ENCODE peak calls at places on chromosomes 12 and 14, in seven cellular contexts. One of them, this sample, is unnamed.

GRCh38 chr14:64438181-64438839 is 27.0 kb upstream of the AKAP5 start:
- DNase-seq in AG09319: peak; percentile 45
- DNase-seq in endodermal cell: no peak
- DNase-seq in HCT116: peak; percentile 65
- DNase-seq in CD8-positive, alpha-beta T cell: no peak
- DNase-seq in AG09309: peak; percentile 78
- DNase-seq in osteocyte: no peak
- DNase-seq in this sample: peak; percentile 94

GRCh38 chr14:22039938-22040780 is 366.5 kb upstream of the OR4E1 start:
- DNase-seq in AG09319: no peak
- DNase-seq in endodermal cell: no peak
- DNase-seq in HCT116: peak; percentile 18
- DNase-seq in CD8-positive, alpha-beta T cell: no peak
- DNase-seq in AG09309: no peak
- DNase-seq in osteocyte: no peak
- DNase-seq in this sample: no peak

GRCh38 chr12:131131077-131131807 is 177.5 kb downstream of the ADGRD1 start:
- DNase-seq in AG09319: no peak
- DNase-seq in endodermal cell: no peak
- DNase-seq in HCT116: no peak
- DNase-seq in CD8-positive, alpha-beta T cell: no peak
- DNase-seq in AG09309: no peak
- DNase-seq in osteocyte: peak; percentile 81
- DNase-seq in this sample: no peak

GRCh38 chr12:131222271-131223139 is 268.8 kb downstream of the ADGRD1 start:
- DNase-seq in AG09319: no peak
- DNase-seq in endodermal cell: peak; percentile 52
- DNase-seq in HCT116: no peak
- DNase-seq in CD8-positive, alpha-beta T cell: no peak
- DNase-seq in AG09309: no peak
- DNase-seq in osteocyte: no peak
- DNase-seq in this sample: no peak

GRCh38 chr14:70972107-70972976 is 65.1 kb downstream of the PCNX1 start:
- DNase-seq in AG09319: peak; percentile 75
- DNase-seq in endodermal cell: peak; percentile 93
- DNase-seq in HCT116: peak; percentile 75
- DNase-seq in CD8-positive, alpha-beta T cell: peak; percentile 83
- DNase-seq in AG09309: peak; percentile 71
- DNase-seq in osteocyte: peak; percentile 89
- DNase-seq in this sample: peak; percentile 87

GRCh38 chr14:67766035-67766680 is 50.2 kb downstream of the ZFYVE26 start:
- DNase-seq in AG09319: no peak
- DNase-seq in endodermal cell: no peak
- DNase-seq in HCT116: no peak
- DNase-seq in CD8-positive, alpha-beta T cell: no peak
- DNase-seq in AG09309: no peak
- DNase-seq in osteocyte: no peak
- DNase-seq in this sample: no peak

GRCh38 chr12:52079576-52080402 is at the start of gene SMIM41:
- DNase-seq in AG09319: no peak
- DNase-seq in endodermal cell: no peak
- DNase-seq in HCT116: no peak
- DNase-seq in CD8-positive, alpha-beta T cell: no peak
- DNase-seq in AG09309: no peak
- DNase-seq in osteocyte: no peak
- DNase-seq in this sample: no peak

GRCh38 chr14:91142214-91142668 is 28.4 kb downstream of the DGLUCY start:
- DNase-seq in AG09319: no peak
- DNase-seq in endodermal cell: no peak
- DNase-seq in HCT116: no peak
- DNase-seq in CD8-positive, alpha-beta T cell: no peak
- DNase-seq in AG09309: no peak
- DNase-seq in osteocyte: no peak
- DNase-seq in this sample: no peak

GRCh38 chr14:38721822-38722431 is 381.1 kb downstream of the SEC23A start:
- DNase-seq in AG09319: no peak
- DNase-seq in endodermal cell: peak; percentile 93
- DNase-seq in HCT116: peak; percentile 40
- DNase-seq in CD8-positive, alpha-beta T cell: no peak
- DNase-seq in AG09309: peak; percentile 14
- DNase-seq in osteocyte: no peak
- DNase-seq in this sample: peak; percentile 62

GRCh38 chr14:100955201-100955600 is 51.7 kb upstream of the RTL1 start:
- DNase-seq in AG09319: no peak
- DNase-seq in endodermal cell: no peak
- DNase-seq in HCT116: no peak
- DNase-seq in CD8-positive, alpha-beta T cell: no peak
- DNase-seq in AG09309: peak; percentile 1
- DNase-seq in osteocyte: no peak
- DNase-seq in this sample: peak; percentile 51

GRCh38 chr14:64828096-64828495 is 51.6 kb downstream of the SPTB start:
- DNase-seq in AG09319: no peak
- DNase-seq in endodermal cell: no peak
- DNase-seq in HCT116: no peak
- DNase-seq in CD8-positive, alpha-beta T cell: no peak
- DNase-seq in AG09309: no peak
- DNase-seq in osteocyte: no peak
- DNase-seq in this sample: no peak

GRCh38 chr12:15796493-15797141 is 7.4 kb upstream of the EPS8 start:
- DNase-seq in AG09319: no peak
- DNase-seq in endodermal cell: no peak
- DNase-seq in HCT116: peak; percentile 62
- DNase-seq in CD8-positive, alpha-beta T cell: no peak
- DNase-seq in AG09309: no peak
- DNase-seq in osteocyte: no peak
- DNase-seq in this sample: no peak

GRCh38 chr12:24488091-24488596 is 460.8 kb downstream of the BCAT1 start:
- DNase-seq in AG09319: no peak
- DNase-seq in endodermal cell: no peak
- DNase-seq in HCT116: no peak
- DNase-seq in CD8-positive, alpha-beta T cell: no peak
- DNase-seq in AG09309: no peak
- DNase-seq in osteocyte: no peak
- DNase-seq in this sample: peak; percentile 48

GRCh38 chr12:69475237-69475984 is 5.2 kb downstream of the FRS2 start:
- DNase-seq in AG09319: peak; percentile 63
- DNase-seq in endodermal cell: no peak
- DNase-seq in HCT116: no peak
- DNase-seq in CD8-positive, alpha-beta T cell: no peak
- DNase-seq in AG09309: no peak
- DNase-seq in osteocyte: no peak
- DNase-seq in this sample: peak; percentile 38

DNA sequence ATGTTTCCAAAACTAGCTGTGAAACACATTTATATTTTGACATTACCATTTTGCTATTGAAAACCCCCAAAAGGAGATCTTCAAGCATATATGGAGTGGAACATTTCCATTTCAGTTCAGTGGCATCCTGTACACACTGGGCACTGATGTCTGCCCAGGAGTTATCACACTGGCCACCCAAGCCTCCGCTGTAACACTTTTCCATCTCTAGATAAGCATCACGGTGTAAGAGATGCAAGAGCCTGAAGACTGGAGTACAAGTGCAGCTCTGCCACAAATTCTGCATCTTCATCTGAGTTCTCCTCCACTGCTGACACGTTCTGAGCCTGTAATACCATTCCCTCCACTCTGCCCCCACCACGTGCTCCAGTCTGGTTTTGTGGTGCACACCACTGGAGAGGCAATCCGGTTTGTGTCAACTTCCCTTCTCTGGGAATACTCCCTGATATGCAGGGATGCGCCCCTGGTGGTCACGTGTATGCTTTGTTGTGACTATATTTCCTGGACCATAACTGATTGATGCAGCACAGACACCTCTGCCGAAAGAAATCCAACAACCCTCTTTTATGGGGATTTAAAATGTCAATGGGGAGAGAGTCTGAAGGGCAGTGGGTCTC is 12.7 kb downstream of the SPTLC2 start:
- DNase-seq in AG09319: no peak
- DNase-seq in endodermal cell: no peak
- DNase-seq in HCT116: no peak
- DNase-seq in CD8-positive, alpha-beta T cell: no peak
- DNase-seq in AG09309: no peak
- DNase-seq in osteocyte: no peak
- DNase-seq in this sample: no peak
- TF ChIP-seq CTCF in AG09319: peak; percentile 28
- TF ChIP-seq CTCF in endodermal cell: peak; percentile 24
- TF ChIP-seq CTCF in HCT116: peak; percentile 55
- TF ChIP-seq CTCF in CD8-positive, alpha-beta T cell: no peak
- TF ChIP-seq CTCF in AG09309: no peak
- TF ChIP-seq CTCF in osteocyte: peak; percentile 27
- TF ChIP-seq CTCF in this sample: peak; percentile 38

GRCh38 chr14:89675590-89675989 is 258.6 kb upstream of the FOXN3 start:
- DNase-seq in AG09319: no peak
- DNase-seq in endodermal cell: no peak
- DNase-seq in HCT116: no peak
- DNase-seq in CD8-positive, alpha-beta T cell: no peak
- DNase-seq in AG09309: no peak
- DNase-seq in osteocyte: no peak
- DNase-seq in this sample: no peak

GRCh38 chr14:89672636-89673279 is 255.7 kb upstream of the FOXN3 start:
- DNase-seq in AG09319: no peak
- DNase-seq in endodermal cell: no peak
- DNase-seq in HCT116: no peak
- DNase-seq in CD8-positive, alpha-beta T cell: no peak
- DNase-seq in AG09309: no peak
- DNase-seq in osteocyte: no peak
- DNase-seq in this sample: no peak

GRCh38 chr14:89673499-89674225 is 256.6 kb upstream of the FOXN3 start:
- DNase-seq in AG09319: no peak
- DNase-seq in endodermal cell: no peak
- DNase-seq in HCT116: no peak
- DNase-seq in CD8-positive, alpha-beta T cell: no peak
- DNase-seq in AG09309: peak; percentile 14
- DNase-seq in osteocyte: no peak
- DNase-seq in this sample: peak; percentile 19

GRCh38 chr14:89678715-89679220 is 261.7 kb upstream of the FOXN3 start:
- DNase-seq in AG09319: no peak
- DNase-seq in endodermal cell: no peak
- DNase-seq in HCT116: no peak
- DNase-seq in CD8-positive, alpha-beta T cell: no peak
- DNase-seq in AG09309: no peak
- DNase-seq in osteocyte: no peak
- DNase-seq in this sample: no peak

DNA sequence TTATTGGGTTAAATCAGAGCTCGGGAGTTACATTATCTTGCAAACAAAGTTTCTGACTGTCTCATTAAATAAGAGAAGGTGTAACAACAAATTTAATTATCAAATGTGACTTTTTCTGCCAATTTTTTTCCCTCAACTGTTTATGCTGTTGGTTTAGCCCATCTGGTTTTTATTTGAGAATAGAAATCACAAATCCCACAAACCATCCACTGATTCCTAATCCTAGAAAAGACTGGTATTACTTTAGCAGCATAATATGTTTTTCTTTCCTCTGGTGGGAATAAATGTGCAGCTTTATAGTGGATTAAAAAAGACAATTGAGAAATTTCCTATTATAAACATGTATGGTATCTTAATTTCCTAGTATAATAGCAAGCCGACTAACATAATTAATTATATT is 257.9 kb upstream of the FOXN3 start:
- DNase-seq in AG09319: peak; percentile 46
- DNase-seq in endodermal cell: no peak
- DNase-seq in HCT116: no peak
- DNase-seq in CD8-positive, alpha-beta T cell: no peak
- DNase-seq in AG09309: no peak
- DNase-seq in osteocyte: no peak
- DNase-seq in this sample: no peak
- TF ChIP-seq CTCF in AG09319: no peak
- TF ChIP-seq CTCF in endodermal cell: no peak
- TF ChIP-seq CTCF in HCT116: no peak
- TF ChIP-seq CTCF in CD8-positive, alpha-beta T cell: no peak
- TF ChIP-seq CTCF in AG09309: no peak
- TF ChIP-seq CTCF in osteocyte: no peak
- TF ChIP-seq CTCF in this sample: no peak

GRCh38 chr12:103331643-103332042 is 164.1 kb downstream of the C12orf42 start:
- DNase-seq in AG09319: no peak
- DNase-seq in endodermal cell: no peak
- DNase-seq in HCT116: no peak
- DNase-seq in CD8-positive, alpha-beta T cell: no peak
- DNase-seq in AG09309: no peak
- DNase-seq in osteocyte: no peak
- DNase-seq in this sample: no peak

GRCh38 chr12:103330672-103331071 is 165.1 kb downstream of the C12orf42 start:
- DNase-seq in AG09319: no peak
- DNase-seq in endodermal cell: no peak
- DNase-seq in HCT116: no peak
- DNase-seq in CD8-positive, alpha-beta T cell: no peak
- DNase-seq in AG09309: no peak
- DNase-seq in osteocyte: no peak
- DNase-seq in this sample: no peak

GRCh38 chr12:103327676-103328075 is 168.1 kb downstream of the C12orf42 start:
- DNase-seq in AG09319: no peak
- DNase-seq in endodermal cell: no peak
- DNase-seq in HCT116: no peak
- DNase-seq in CD8-positive, alpha-beta T cell: no peak
- DNase-seq in AG09309: no peak
- DNase-seq in osteocyte: no peak
- DNase-seq in this sample: no peak

DNA sequence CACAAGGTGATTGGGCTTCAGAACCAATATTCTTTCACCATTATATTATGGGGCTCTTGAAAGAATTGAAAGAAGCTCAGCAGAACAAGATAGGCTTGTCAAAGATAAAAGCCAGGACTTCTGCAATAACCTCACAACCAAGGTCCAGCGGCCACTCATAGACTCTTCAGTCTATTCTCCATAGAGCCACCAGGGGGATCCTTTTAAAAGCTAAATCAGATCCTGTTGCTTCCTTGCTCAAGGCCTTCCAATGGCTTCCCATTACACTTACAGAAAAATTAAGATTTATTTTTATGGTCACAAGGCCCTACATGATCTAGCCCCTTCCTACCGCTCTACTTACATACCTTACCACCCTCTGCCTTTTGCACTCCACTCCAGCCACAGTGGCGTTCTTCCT is 169.6 kb downstream of the C12orf42 start:
- DNase-seq in AG09319: no peak
- DNase-seq in endodermal cell: peak; percentile 72
- DNase-seq in HCT116: peak; percentile 18
- DNase-seq in CD8-positive, alpha-beta T cell: no peak
- DNase-seq in AG09309: no peak
- DNase-seq in osteocyte: no peak
- DNase-seq in this sample: no peak
- TF ChIP-seq CTCF in AG09319: no peak
- TF ChIP-seq CTCF in endodermal cell: peak; percentile 85
- TF ChIP-seq CTCF in HCT116: peak; percentile 53
- TF ChIP-seq CTCF in CD8-positive, alpha-beta T cell: no peak
- TF ChIP-seq CTCF in AG09309: no peak
- TF ChIP-seq CTCF in osteocyte: no peak
- TF ChIP-seq CTCF in this sample: no peak

DNA sequence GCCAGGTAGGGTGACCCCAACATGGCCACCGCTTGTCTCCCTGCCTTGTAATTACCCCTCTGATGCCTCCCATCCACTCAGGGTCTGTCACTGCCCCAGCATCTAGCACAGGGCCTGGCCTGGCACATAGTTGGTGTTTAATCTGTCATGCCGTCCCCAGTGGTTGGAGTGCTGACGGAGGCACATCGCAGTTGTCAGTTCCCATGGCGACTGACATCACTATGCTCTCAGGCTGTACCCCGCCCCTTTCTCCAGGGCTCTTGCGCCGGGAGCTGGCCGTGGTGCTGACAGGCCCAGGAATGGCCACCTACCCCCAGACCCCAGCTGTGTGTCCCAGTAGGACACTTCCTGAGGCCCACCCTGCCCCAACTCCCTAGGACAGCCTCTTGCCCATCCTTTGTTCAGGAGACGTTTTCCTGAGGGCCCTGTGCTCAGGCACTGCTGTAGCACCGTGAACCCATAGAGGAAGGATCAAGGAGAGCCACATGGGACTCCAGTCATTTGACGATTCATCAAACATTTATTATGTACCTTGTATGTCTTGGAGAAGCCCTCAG is 23.0 kb downstream of the FAM222A start:
- DNase-seq in AG09319: no peak
- DNase-seq in endodermal cell: peak; percentile 97
- DNase-seq in HCT116: no peak
- DNase-seq in CD8-positive, alpha-beta T cell: no peak
- DNase-seq in AG09309: no peak
- DNase-seq in osteocyte: no peak
- DNase-seq in this sample: peak; percentile 44
- TF ChIP-seq CTCF in AG09319: no peak
- TF ChIP-seq CTCF in endodermal cell: no peak
- TF ChIP-seq CTCF in HCT116: no peak
- TF ChIP-seq CTCF in CD8-positive, alpha-beta T cell: no peak
- TF ChIP-seq CTCF in AG09309: no peak
- TF ChIP-seq CTCF in osteocyte: no peak
- TF ChIP-seq CTCF in this sample: no peak